ENCODE peak calls at places on chromosomes 2 and 18, in five cellular contexts. E is AG04450, L is dorsolateral prefrontal cortex, U is GM23248, A is adrenal gland. H is an unnamed sample.

GRCh38 chr2:60867007-60867406 is 14.4 kb upstream of the REL start:
- DNase-seq in E (no peak), L (no peak), U (no peak), A (no peak), H (no peak)

GRCh38 chr2:113180131-113180946 is 6.6 kb downstream of the PSD4 start:
- DNase-seq in E (no peak), L (peak; percentile 21), U (no peak), A (no peak), H (no peak)

GRCh38 chr2:169280502-169280901 is 81.8 kb downstream of the LRP2 start:
- DNase-seq in E (no peak), L (no peak), U (no peak), A (no peak), H (no peak)

GRCh38 chr2:101463885-101464653 is 10.8 kb downstream of the RFX8 start:
- DNase-seq in E (peak; percentile 50), L (no peak), U (peak; percentile 93), A (no peak), H (no peak)

GRCh38 chr2:212539145-212539880 is 711 bp upstream of the ERBB4 start:
- DNase-seq in E (no peak), L (peak; percentile 45), U (peak; percentile 63), A (peak; percentile 29), H (peak; percentile 80)

GRCh38 chr2:13616656-13617055 is 899.9 kb downstream of the TRIB2 start:
- DNase-seq in E (no peak), L (no peak), U (no peak), A (no peak), H (no peak)

GRCh38 chr18:5167827-5168226 is 29.2 kb downstream of the AKAIN1 start:
- DNase-seq in E (no peak), L (no peak), U (no peak), A (no peak), H (no peak)

GRCh38 chr2:216936954-216937357 is 77.1 kb upstream of the TNP1 start:
- DNase-seq in E (no peak), L (no peak), U (peak; percentile 48), A (no peak), H (no peak)

GRCh38 chr2:204354442-204354856 is 190.8 kb upstream of the PARD3B start:
- DNase-seq in E (no peak), L (no peak), U (no peak), A (no peak), H (no peak)

GRCh38 chr2:219864154-219864553 is 236.7 kb downstream of the SLC4A3 start:
- DNase-seq in E (no peak), L (no peak), U (no peak), A (no peak), H (no peak)

GRCh38 chr2:23698733-23699391 is 228.1 kb downstream of the ATAD2B start:
- DNase-seq in E (no peak), L (no peak), U (no peak), A (no peak), H (peak; percentile 77)
- H3K27ac ChIP-seq in E (no peak overlapping the region), L (no peak overlapping the region), U (no peak overlapping the region), A (no peak overlapping the region), H (peak overlapping the region; percentile 36)

GRCh38 chr2:676647-677055 is 555 bp downstream of the TMEM18 start:
- DNase-seq in E (peak; percentile 97), L (peak; percentile 100), U (peak; percentile 99), A (peak; percentile 99), H (peak; percentile 97)

GRCh38 chr2:675982-676646 is 1.1 kb downstream of the TMEM18 start:
- DNase-seq in E (peak; percentile 80), L (no peak), U (peak; percentile 96), A (peak; percentile 60), H (no peak)

GRCh38 chr2:677056-677949 is at the start of gene TMEM18:
- DNase-seq in E (peak; percentile 99), L (peak; percentile 90), U (peak; percentile 100), A (peak; percentile 98), H (peak; percentile 90)

GRCh38 chr2:675460-675859 is 1.7 kb downstream of the TMEM18 start:
- DNase-seq in E (no peak), L (no peak), U (no peak), A (peak; percentile 35), H (no peak)

GRCh38 chr2:678964-679363 is 1.8 kb upstream of the TMEM18 start:
- DNase-seq in E (no peak), L (no peak), U (no peak), A (no peak), H (no peak)
- H3K27ac ChIP-seq in E (no peak overlapping the region), L (no peak overlapping the region), U (no peak overlapping the region), A (no peak overlapping the region), H (no peak overlapping the region)

GRCh38 chr2:159028776-159029175 is 60.3 kb downstream of the TANC1 start:
- DNase-seq in E (no peak), L (no peak), U (no peak), A (no peak), H (no peak)

GRCh38 chr2:159029936-159030335 is 61.5 kb downstream of the TANC1 start:
- DNase-seq in E (no peak), L (no peak), U (no peak), A (no peak), H (no peak)

GRCh38 chr2:159032580-159032979 is 64.1 kb downstream of the TANC1 start:
- DNase-seq in E (no peak), L (no peak), U (no peak), A (no peak), H (no peak)

GRCh38 chr2:159032156-159032555 is 63.7 kb downstream of the TANC1 start:
- DNase-seq in E (no peak), L (no peak), U (no peak), A (no peak), H (no peak)

GRCh38 chr2:159030674-159031380 is 62.4 kb downstream of the TANC1 start:
- DNase-seq in E (no peak), L (no peak), U (peak; percentile 52), A (peak; percentile 53), H (no peak)
- H3K27ac ChIP-seq in E (peak overlapping the region; percentile 74), L (no peak overlapping the region), U (peak overlapping the region; percentile 7), A (peak overlapping the region; percentile 46), H (peak overlapping the region; percentile 61)

GRCh38 chr2:120865656-120866055 is 130.0 kb downstream of the GLI2 start:
- DNase-seq in E (no peak), L (no peak), U (no peak), A (no peak), H (no peak)
- H3K27ac ChIP-seq in E (no peak overlapping the region), L (no peak overlapping the region), U (no peak overlapping the region), A (no peak overlapping the region), H (no peak overlapping the region)

DNA sequence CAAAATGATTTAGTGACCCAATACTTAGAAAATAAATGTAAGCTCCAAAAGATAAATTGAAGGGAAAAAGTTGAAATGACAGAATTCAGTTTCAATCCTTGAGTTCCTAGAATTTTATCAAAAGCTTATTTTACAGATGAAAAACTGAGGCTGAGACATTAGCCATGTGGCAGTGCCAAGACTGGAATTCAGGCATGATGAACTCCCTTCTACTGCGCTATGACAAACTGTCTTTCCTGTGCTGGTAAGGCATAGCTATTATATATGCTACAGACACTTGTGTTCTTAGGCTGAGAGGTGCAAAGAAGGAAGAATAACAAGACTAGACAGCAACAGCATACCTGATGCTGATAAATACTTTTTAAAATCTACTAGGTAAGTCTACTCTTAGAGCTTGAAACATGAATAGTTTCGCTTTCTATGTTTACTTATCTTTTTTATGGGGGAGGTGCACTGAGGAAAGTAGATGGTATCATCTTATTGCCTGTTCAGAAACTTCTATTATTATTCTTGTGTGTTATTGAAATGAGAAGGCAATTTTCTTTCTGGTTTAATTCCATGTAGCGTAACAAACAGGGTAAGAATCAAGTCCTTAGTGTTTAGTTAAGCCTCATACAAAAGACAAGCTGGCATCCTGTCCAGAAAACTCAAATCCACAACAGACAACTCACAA is 1.8 kb downstream of the TTC32 start:
- DNase-seq in E (no peak), L (no peak), U (peak; percentile 28), A (no peak), H (no peak)
- H3K27ac ChIP-seq in E (no peak overlapping the region), L (no peak overlapping the region), U (peak overlapping the region; percentile 95), A (no peak overlapping the region), H (no peak overlapping the region)

DNA sequence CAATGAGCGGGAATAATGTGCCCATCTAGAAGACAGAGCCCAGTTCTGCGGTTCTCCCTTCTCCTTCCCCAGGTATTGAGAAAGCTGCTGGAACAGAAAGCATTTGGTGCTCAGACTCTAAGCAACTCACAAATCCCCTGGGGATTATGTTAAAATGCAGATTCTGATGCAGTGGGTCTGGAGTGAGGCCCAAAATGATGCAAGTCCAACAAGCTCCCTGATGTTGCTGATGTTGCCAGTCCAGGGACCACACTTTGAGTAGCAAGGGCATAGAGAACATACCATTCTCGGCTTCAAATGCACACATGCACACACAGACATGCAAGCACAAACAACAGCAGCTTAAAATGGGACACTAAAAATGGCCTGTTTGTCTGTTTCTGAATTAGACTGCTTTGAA is 274.8 kb upstream of the NCKAP5 start:
- DNase-seq in E (no peak), L (no peak), U (peak; percentile 19), A (no peak), H (no peak)
- H3K27ac ChIP-seq in E (peak overlapping the region; percentile 54), L (no peak overlapping the region), U (no peak overlapping the region), A (no peak overlapping the region), H (no peak overlapping the region)

GRCh38 chr2:68708629-68709028 is 26.0 kb upstream of the ARHGAP25 start:
- DNase-seq in E (no peak), L (no peak), U (no peak), A (no peak), H (no peak)
- H3K27ac ChIP-seq in E (no peak overlapping the region), L (no peak overlapping the region), U (no peak overlapping the region), A (no peak overlapping the region), H (no peak overlapping the region)

GRCh38 chr2:20416723-20417122 is 30.2 kb upstream of the RHOB start:
- DNase-seq in E (no peak), L (no peak), U (no peak), A (no peak), H (no peak)
- H3K27ac ChIP-seq in E (no peak overlapping the region), L (no peak overlapping the region), U (no peak overlapping the region), A (no peak overlapping the region), H (no peak overlapping the region)

DNA sequence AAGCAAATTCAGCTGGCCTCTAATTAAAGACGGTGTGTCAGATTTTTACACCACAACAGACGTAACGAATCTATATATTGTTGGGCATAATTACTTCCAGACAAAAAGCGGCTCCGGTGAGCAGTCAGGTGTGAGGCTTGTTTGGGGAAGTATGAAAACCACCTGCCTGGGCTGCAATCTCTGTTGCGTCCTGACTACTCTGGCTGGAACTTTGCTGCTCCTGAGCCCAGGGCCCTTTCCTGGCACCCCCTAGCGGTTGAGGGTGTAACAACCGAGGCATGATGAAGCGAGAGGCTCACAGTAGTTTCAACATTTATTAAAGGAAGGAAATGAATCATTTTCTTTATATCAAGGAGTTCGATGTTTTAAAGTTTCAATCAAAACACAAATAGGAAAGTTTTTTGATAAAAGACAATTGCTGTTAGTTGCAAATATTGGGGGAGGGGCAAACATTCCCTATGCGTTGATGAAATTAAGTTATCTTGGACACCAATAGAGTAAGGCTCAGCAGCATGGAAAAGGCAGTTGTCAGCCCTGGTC is 10.6 kb upstream of the ITGB6 start:
- DNase-seq in E (no peak), L (peak; percentile 45), U (peak; percentile 58), A (peak; percentile 39), H (no peak)
- H3K27ac ChIP-seq in E (peak overlapping the region; percentile 52), L (no peak overlapping the region), U (peak overlapping the region; percentile 94), A (no peak overlapping the region), H (no peak overlapping the region)